ENCODE peak calls at places on chromosomes 13 and 19, in seven cellular contexts. F is spleen; J is effector memory CD4-positive, alpha-beta T cell; P is sigmoid colon; K is HAP-1; O is cardiac muscle cell; Q is CD8-positive, alpha-beta T cell. C is an unnamed sample. For H3K4me1 and H3K36me3, the result is how much of the 10 kb centered on the place peaks cover.

GRCh38 chr13:79781829-79782540 is 301.0 kb downstream of the NDFIP2 start:
- DNase-seq in F (no peak), J (no peak), P (no peak), K (no peak), O (no peak), Q (no peak), C (no peak)

GRCh38 chr19:9046694-9047093 is 36.5 kb upstream of the MUC16 start:
- DNase-seq in F (no peak), J (no peak), P (no peak), K (no peak), O (no peak), Q (no peak), C (no peak)

GRCh38 chr13:112252744-112253590 is 123.2 kb upstream of the SPACA7 start:
- DNase-seq in F (peak), J (no peak), P (no peak), K (no peak), O (no peak), Q (no peak), C (no peak)

GRCh38 chr13:78881054-78881453 is 222.1 kb upstream of the OBI1 start:
- DNase-seq in F (no peak), J (no peak), P (no peak), K (no peak), O (no peak), Q (no peak), C (no peak)

GRCh38 chr13:99617474-99618255 is 116.4 kb downstream of the TM9SF2 start:
- DNase-seq in F (no peak), J (no peak), P (no peak), K (peak), O (peak), Q (peak), C (no peak)

GRCh38 chr13:25732146-25732865 is 319.5 kb downstream of the SHISA2 start:
- DNase-seq in F (no peak), J (no peak), P (no peak), K (no peak), O (no peak), Q (no peak), C (no peak)

GRCh38 chr19:4059931-4060620 is 6.6 kb downstream of the ZBTB7A start:
- DNase-seq in F (peak), J (peak), P (peak), K (no peak), O (no peak), Q (peak), C (peak)

GRCh38 chr13:51235756-51236564 is 13.8 kb downstream of the FAM124A start:
- DNase-seq in F (no peak), J (no peak), P (no peak), K (no peak), O (no peak), Q (no peak), C (no peak)

GRCh38 chr13:48739346-48740037 is 85.8 kb downstream of the CYSLTR2 start:
- DNase-seq in F (no peak), J (no peak), P (no peak), K (no peak), O (no peak), Q (no peak), C (no peak)

DNA sequence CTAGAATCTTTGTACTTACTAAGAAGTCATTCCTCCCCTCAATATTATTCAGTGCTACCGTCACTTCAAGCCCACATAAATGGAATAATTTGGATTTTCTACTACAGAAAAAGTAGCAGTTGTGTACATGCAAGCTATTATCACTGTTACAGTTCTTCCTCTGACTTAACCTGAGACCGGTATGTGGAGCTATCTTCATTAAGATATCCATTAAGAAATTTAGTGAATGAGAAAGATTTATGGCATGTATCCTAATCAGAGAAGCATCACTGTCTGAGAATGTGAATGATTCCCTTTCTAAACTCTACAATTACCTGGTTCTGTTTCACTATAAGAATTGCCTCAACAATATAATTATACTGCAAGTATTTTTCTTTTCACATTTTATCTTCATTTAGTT is 278.7 kb downstream of the KLF5 start:
- DNase-seq in F (no peak), J (no peak), P (no peak), K (no peak), O (no peak), Q (no peak), C (no peak)
- H3K4me1 ChIP-seq in F (under half), J (under half), P (under half), K (under half), O (under half), Q (under half), C (under half)

GRCh38 chr19:45278087-45278486 is 27.0 kb downstream of the MARK4 start:
- DNase-seq in F (no peak), J (no peak), P (no peak), K (no peak), O (no peak), Q (no peak), C (no peak)
- H3K4me3 ChIP-seq in F (no peak), J (no peak), P (no peak), K (no peak), O (no peak), Q (no peak), C (no peak)

GRCh38 chr13:110484290-110485048 is 77.1 kb downstream of the RAB20 start:
- DNase-seq in F (no peak), J (no peak), P (no peak), K (no peak), O (no peak), Q (no peak), C (no peak)

GRCh38 chr13:110490009-110490770 is 71.3 kb downstream of the RAB20 start:
- DNase-seq in F (no peak), J (no peak), P (no peak), K (no peak), O (no peak), Q (no peak), C (no peak)

GRCh38 chr13:110483386-110483785 is 78.1 kb downstream of the RAB20 start:
- DNase-seq in F (no peak), J (no peak), P (no peak), K (no peak), O (no peak), Q (no peak), C (no peak)

GRCh38 chr13:110486061-110486780 is 75.3 kb downstream of the RAB20 start:
- DNase-seq in F (no peak), J (no peak), P (no peak), K (no peak), O (peak), Q (no peak), C (no peak)

GRCh38 chr13:110485604-110486003 is 75.9 kb downstream of the RAB20 start:
- DNase-seq in F (no peak), J (no peak), P (no peak), K (no peak), O (peak), Q (no peak), C (no peak)
- H3K36me3 ChIP-seq in F (under half), J (under half), P (half or more), K (under half), O (under half), Q (under half), C (under half)

GRCh38 chr13:114043421-114044053 is 69.7 kb upstream of the C13orf46 start:
- DNase-seq in F (no peak), J (no peak), P (peak), K (no peak), O (no peak), Q (peak), C (no peak)

GRCh38 chr13:114044486-114044885 is 70.6 kb upstream of the C13orf46 start:
- DNase-seq in F (no peak), J (no peak), P (no peak), K (no peak), O (no peak), Q (peak), C (no peak)

GRCh38 chr13:114041493-114041892 is 67.6 kb upstream of the C13orf46 start:
- DNase-seq in F (no peak), J (no peak), P (no peak), K (no peak), O (no peak), Q (peak), C (no peak)

GRCh38 chr13:114039471-114040141 is 65.7 kb upstream of the C13orf46 start:
- DNase-seq in F (no peak), J (no peak), P (no peak), K (no peak), O (no peak), Q (peak), C (no peak)

GRCh38 chr13:114042066-114042815 is 68.4 kb upstream of the C13orf46 start:
- DNase-seq in F (no peak), J (no peak), P (no peak), K (no peak), O (no peak), Q (peak), C (no peak)
- H3K4me1 ChIP-seq in F (under half), J (under half), P (under half), K (under half), O (under half), Q (under half), C (under half)